ENCODE peak calls at places on chromosomes 11 and 22, in nine cellular contexts. X is CD8-positive, alpha-beta T cell; R is small intestine; O is HepG2; T is heart left ventricle; U is neural progenitor cell; P is mesendoderm; V is RWPE2; L is tibial nerve. Q is an unnamed sample. For H3K36me3, the result is how much of the 10 kb centered on the place peaks cover.

GRCh38 chr11:123480290-123480815 is 50.3 kb downstream of the GRAMD1B start:
- DNase-seq in X (no peak), R (no peak), O (no peak), T (no peak), U (no peak), P (no peak), V (no peak), L (no peak), Q (no peak)

GRCh38 chr22:21443735-21444421 is 23.3 kb upstream of the TMEM191C start:
- DNase-seq in X (no peak), R (no peak), O (no peak), T (peak), U (peak), P (no peak), V (peak), L (peak), Q (no peak)

GRCh38 chr11:119316017-119316728 is 757 bp downstream of the MCAM start:
- DNase-seq in X (no peak), R (no peak), O (no peak), T (peak), U (peak), P (no peak), V (no peak), L (no peak), Q (no peak)

GRCh38 chr22:46373166-46373565 is 37.7 kb downstream of the TRMU start:
- DNase-seq in X (peak), R (peak), O (no peak), T (no peak), U (no peak), P (no peak), V (no peak), L (no peak), Q (no peak)

GRCh38 chr11:10122337-10123197 is 171.5 kb downstream of the SBF2 start:
- DNase-seq in X (no peak), R (no peak), O (no peak), T (no peak), U (no peak), P (peak), V (peak), L (no peak), Q (no peak)

GRCh38 chr11:118212781-118213565 is 11.8 kb downstream of the JAML start:
- DNase-seq in X (no peak), R (no peak), O (no peak), T (no peak), U (peak), P (peak), V (no peak), L (no peak), Q (no peak)

GRCh38 chr22:31075961-31076360 is 5.2 kb upstream of the SMTN start:
- DNase-seq in X (no peak), R (no peak), O (no peak), T (peak), U (no peak), P (no peak), V (no peak), L (peak), Q (no peak)

GRCh38 chr11:45901646-45902045 is 5.4 kb downstream of the FREY1 start:
- DNase-seq in X (no peak), R (no peak), O (no peak), T (no peak), U (no peak), P (no peak), V (no peak), L (no peak), Q (no peak)

GRCh38 chr22:27857441-27857840 is 55.9 kb upstream of the MN1 start:
- DNase-seq in X (no peak), R (no peak), O (no peak), T (no peak), U (no peak), P (no peak), V (no peak), L (no peak), Q (no peak)

GRCh38 chr11:62613275-62613864 is 313 bp downstream of the ROM1 start:
- DNase-seq in X (no peak), R (no peak), O (no peak), T (no peak), U (no peak), P (no peak), V (no peak), L (no peak), Q (no peak)

GRCh38 chr11:126317681-126318641 is 14.1 kb downstream of the DCPS start:
- DNase-seq in X (no peak), R (no peak), O (no peak), T (peak), U (no peak), P (no peak), V (peak), L (peak), Q (no peak)

GRCh38 chr11:8213390-8213789 is 44.6 kb upstream of the RIC3 start:
- DNase-seq in X (no peak), R (no peak), O (no peak), T (no peak), U (no peak), P (no peak), V (no peak), L (no peak), Q (no peak)

GRCh38 chr22:40855960-40856512 is 403 bp downstream of the ST13 start:
- DNase-seq in X (no peak), R (peak), O (no peak), T (peak), U (peak), P (peak), V (no peak), L (no peak), Q (no peak)

GRCh38 chr11:28835790-28836189 is 727.6 kb downstream of the METTL15 start:
- DNase-seq in X (no peak), R (no peak), O (no peak), T (no peak), U (no peak), P (peak), V (no peak), L (no peak), Q (no peak)

GRCh38 chr11:45930031-45930794 is 7.8 kb downstream of the LARGE2 start:
- DNase-seq in X (peak), R (peak), O (no peak), T (peak), U (no peak), P (no peak), V (no peak), L (no peak), Q (no peak)

GRCh38 chr11:67252831-67253239 is 13.4 kb upstream of the GRK2 start:
- DNase-seq in X (no peak), R (peak), O (no peak), T (peak), U (peak), P (peak), V (no peak), L (no peak), Q (no peak)
- H3K36me3 ChIP-seq in X (half or more), R (under half), O (half or more), T (half or more), U (under half), P (under half), V (half or more), L (half or more), Q (half or more)

DNA sequence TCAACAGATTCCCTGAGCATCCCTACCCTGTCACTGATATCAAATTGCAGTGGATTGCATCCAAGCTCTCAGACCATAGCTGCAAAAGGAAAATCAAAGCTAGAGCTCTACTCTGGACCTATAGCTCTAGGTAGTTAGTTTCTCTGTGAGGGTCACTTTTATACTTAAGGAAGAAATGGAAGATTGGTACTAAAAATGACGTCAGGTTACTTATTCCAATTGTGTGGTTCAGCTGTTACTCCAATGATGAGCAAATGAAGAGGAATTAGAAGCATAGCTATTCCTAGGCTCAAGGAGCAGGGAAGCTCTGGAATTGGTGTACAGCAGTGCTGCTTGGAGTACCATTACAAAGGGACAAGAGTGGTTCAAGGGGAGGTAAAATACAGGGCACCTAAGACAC is 36.4 kb upstream of the GLYATL1 start:
- DNase-seq in X (no peak), R (no peak), O (no peak), T (no peak), U (no peak), P (no peak), V (no peak), L (no peak), Q (no peak)
- H3K27ac ChIP-seq in X (no peak), R (no peak), O (no peak), T (no peak), U (no peak), P (no peak), V (no peak), L (no peak), Q (no peak)

GRCh38 chr11:108341654-108342053 is 118.8 kb downstream of the ATM start:
- DNase-seq in X (no peak), R (no peak), O (no peak), T (no peak), U (no peak), P (no peak), V (no peak), L (no peak), Q (no peak)

GRCh38 chr11:108343714-108344113 is 120.8 kb downstream of the ATM start:
- DNase-seq in X (no peak), R (no peak), O (no peak), T (no peak), U (no peak), P (no peak), V (no peak), L (no peak), Q (no peak)

GRCh38 chr11:108340958-108341357 is 118.1 kb downstream of the ATM start:
- DNase-seq in X (no peak), R (peak), O (peak), T (no peak), U (no peak), P (peak), V (peak), L (no peak), Q (no peak)

GRCh38 chr11:108345767-108346166 is 121.6 kb downstream of the C11orf65 start:
- DNase-seq in X (no peak), R (no peak), O (no peak), T (no peak), U (no peak), P (no peak), V (no peak), L (no peak), Q (no peak)

GRCh38 chr11:108346451-108346850 is 120.9 kb downstream of the C11orf65 start:
- DNase-seq in X (no peak), R (no peak), O (no peak), T (no peak), U (no peak), P (no peak), V (no peak), L (no peak), Q (no peak)
- H3K36me3 ChIP-seq in X (under half), R (under half), O (under half), T (half or more), U (under half), P (under half), V (under half), L (half or more), Q (under half)

GRCh38 chr22:38165929-38166593 is 15.6 kb downstream of the PLA2G6 start:
- DNase-seq in X (no peak), R (no peak), O (no peak), T (no peak), U (no peak), P (no peak), V (no peak), L (no peak), Q (no peak)

GRCh38 chr22:38164578-38164953 is 17.1 kb downstream of the PLA2G6 start:
- DNase-seq in X (no peak), R (no peak), O (no peak), T (no peak), U (no peak), P (no peak), V (no peak), L (no peak), Q (no peak)

GRCh38 chr22:38163844-38164577 is 17.6 kb downstream of the PLA2G6 start:
- DNase-seq in X (no peak), R (peak), O (peak), T (no peak), U (no peak), P (no peak), V (no peak), L (no peak), Q (no peak)

GRCh38 chr22:38167988-38168407 is 13.6 kb downstream of the PLA2G6 start:
- DNase-seq in X (no peak), R (no peak), O (no peak), T (peak), U (no peak), P (no peak), V (no peak), L (no peak), Q (no peak)

GRCh38 chr22:38162881-38163843 is 18.5 kb downstream of the PLA2G6 start:
- DNase-seq in X (no peak), R (no peak), O (no peak), T (no peak), U (no peak), P (no peak), V (no peak), L (no peak), Q (no peak)
- H3K27ac ChIP-seq in X (no peak), R (peak), O (peak), T (no peak), U (no peak), P (no peak), V (no peak), L (no peak), Q (peak)

GRCh38 chr11:18280438-18281046 is 14.5 kb downstream of the SAA1 start:
- DNase-seq in X (no peak), R (no peak), O (no peak), T (no peak), U (no peak), P (no peak), V (no peak), L (no peak), Q (no peak)

GRCh38 chr11:18282626-18283025 is 16.6 kb downstream of the SAA1 start:
- DNase-seq in X (no peak), R (no peak), O (no peak), T (no peak), U (no peak), P (no peak), V (no peak), L (no peak), Q (no peak)

DNA sequence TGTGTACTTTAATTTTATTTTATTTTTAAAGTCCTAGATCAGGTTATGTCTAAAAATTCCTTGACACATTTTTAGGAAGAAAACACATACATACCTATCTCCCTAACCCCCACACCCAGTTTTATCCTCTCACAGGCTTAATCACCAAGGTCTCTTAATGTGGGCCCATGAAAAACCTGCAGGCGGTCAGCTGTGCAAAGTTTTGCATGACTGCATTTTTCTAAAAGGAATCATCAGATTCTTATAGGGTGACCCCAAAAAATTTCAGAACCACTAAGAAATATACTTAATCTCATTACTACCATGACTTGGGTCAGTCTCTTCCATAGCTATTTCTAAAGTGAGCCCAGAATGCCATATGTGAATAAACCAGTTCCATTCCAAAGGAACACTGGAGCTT is 19.8 kb downstream of the SAA1 start:
- DNase-seq in X (no peak), R (no peak), O (no peak), T (no peak), U (no peak), P (no peak), V (no peak), L (no peak), Q (no peak)
- H3K36me3 ChIP-seq in X (under half), R (under half), O (under half), T (half or more), U (under half), P (under half), V (half or more), L (half or more), Q (half or more)

DNA sequence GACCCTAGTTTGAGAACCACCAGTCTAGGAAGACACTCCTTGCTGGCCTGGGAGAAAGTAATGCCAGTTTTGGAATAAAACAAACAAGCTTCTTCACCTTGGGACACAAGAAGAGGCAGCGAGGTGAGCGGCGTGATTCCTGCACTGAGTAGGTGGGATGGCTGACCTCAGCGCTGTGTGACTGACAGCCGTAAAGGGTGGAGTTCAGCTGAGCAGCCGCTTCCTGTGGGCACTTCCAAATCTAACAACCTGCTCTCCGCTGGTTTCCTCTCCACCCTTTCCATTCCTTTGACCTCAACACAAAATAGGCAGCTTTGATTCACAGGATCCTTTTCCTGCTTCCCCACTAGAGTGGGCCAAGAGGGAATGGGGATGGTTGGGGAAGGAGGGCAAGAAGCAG is 45.8 kb downstream of the PC start:
- DNase-seq in X (no peak), R (no peak), O (no peak), T (no peak), U (no peak), P (peak), V (no peak), L (no peak), Q (no peak)
- H3K27ac ChIP-seq in X (no peak), R (no peak), O (peak), T (no peak), U (no peak), P (no peak), V (no peak), L (peak), Q (no peak)